ENCODE peak calls at places on chromosomes 1 and 21, in six cellular contexts. U is coronary artery, V is endothelial cell of umbilical vein, X is lower lobe of right lung, L is brain microvascular endothelial cell, C is lung. H is an unnamed sample.

GRCh38 chr1:165836664-165837482 is 9.5 kb downstream of the UCK2 start:
- DNase-seq in V (no peak), L (no peak), C (peak; percentile 38), X (no peak), U (no peak), H (no peak)

GRCh38 chr1:207027221-207027777 is 5.3 kb downstream of the C1orf116 start:
- DNase-seq in L (peak; percentile 37), V (no peak), X (peak; percentile 63), C (no peak), U (no peak), H (peak; percentile 96)

GRCh38 chr1:113456967-113457366 is 66.7 kb downstream of the MAGI3 start:
- DNase-seq in L (peak; percentile 92), U (no peak), X (no peak), C (peak; percentile 32), V (peak; percentile 94), H (peak; percentile 91)

GRCh38 chr1:16158025-16158424 is 2.2 kb upstream of the EPHA2 start:
- DNase-seq in U (no peak), X (no peak), V (no peak), C (no peak), L (no peak), H (no peak)

GRCh38 chr21:25062061-25062460 is 545.2 kb downstream of the MRPL39 start:
- DNase-seq in X (no peak), U (no peak), L (no peak), C (no peak), V (no peak), H (no peak)

GRCh38 chr21:38920631-38921398 is 115.1 kb downstream of the ETS2 start:
- DNase-seq in X (no peak), L (no peak), V (no peak), C (no peak), U (peak; percentile 55), H (no peak)

GRCh38 chr1:219699870-219700269 is 87.0 kb upstream of the ZC3H11B start:
- DNase-seq in L (peak; percentile 88), U (no peak), C (no peak), V (no peak), X (no peak), H (peak; percentile 8)

GRCh38 chr1:163346326-163346870 is 24.6 kb downstream of the NUF2 start:
- DNase-seq in L (peak; percentile 14), X (no peak), V (peak; percentile 4), C (no peak), U (no peak), H (peak; percentile 3)

GRCh38 chr1:225896937-225897549 is 8.1 kb upstream of the LEFTY1 start:
- DNase-seq in C (no peak), U (no peak), L (no peak), V (no peak), X (no peak), H (peak; percentile 81)

GRCh38 chr21:37571442-37571841 is 204.9 kb downstream of the DYRK1A start:
- DNase-seq in X (no peak), U (no peak), C (no peak), L (no peak), V (no peak), H (no peak)

GRCh38 chr1:85580046-85580411 is 532 bp upstream of the CCN1 start:
- DNase-seq in C (no peak), L (no peak), U (no peak), V (no peak), X (no peak), H (peak; percentile 59)

GRCh38 chr1:85583355-85584263 is 3.0 kb downstream of the CCN1 start:
- DNase-seq in V (peak; percentile 50), X (no peak), L (no peak), U (no peak), C (no peak), H (no peak)

GRCh38 chr1:85582687-85583354 is 2.3 kb downstream of the CCN1 start:
- DNase-seq in C (no peak), X (no peak), U (no peak), L (no peak), V (peak; percentile 56), H (no peak)

GRCh38 chr1:85581138-85581801 is 709 bp downstream of the CCN1 start:
- DNase-seq in L (no peak), X (peak; percentile 81), U (peak; percentile 88), V (peak; percentile 45), C (peak; percentile 71), H (peak; percentile 50)

DNA sequence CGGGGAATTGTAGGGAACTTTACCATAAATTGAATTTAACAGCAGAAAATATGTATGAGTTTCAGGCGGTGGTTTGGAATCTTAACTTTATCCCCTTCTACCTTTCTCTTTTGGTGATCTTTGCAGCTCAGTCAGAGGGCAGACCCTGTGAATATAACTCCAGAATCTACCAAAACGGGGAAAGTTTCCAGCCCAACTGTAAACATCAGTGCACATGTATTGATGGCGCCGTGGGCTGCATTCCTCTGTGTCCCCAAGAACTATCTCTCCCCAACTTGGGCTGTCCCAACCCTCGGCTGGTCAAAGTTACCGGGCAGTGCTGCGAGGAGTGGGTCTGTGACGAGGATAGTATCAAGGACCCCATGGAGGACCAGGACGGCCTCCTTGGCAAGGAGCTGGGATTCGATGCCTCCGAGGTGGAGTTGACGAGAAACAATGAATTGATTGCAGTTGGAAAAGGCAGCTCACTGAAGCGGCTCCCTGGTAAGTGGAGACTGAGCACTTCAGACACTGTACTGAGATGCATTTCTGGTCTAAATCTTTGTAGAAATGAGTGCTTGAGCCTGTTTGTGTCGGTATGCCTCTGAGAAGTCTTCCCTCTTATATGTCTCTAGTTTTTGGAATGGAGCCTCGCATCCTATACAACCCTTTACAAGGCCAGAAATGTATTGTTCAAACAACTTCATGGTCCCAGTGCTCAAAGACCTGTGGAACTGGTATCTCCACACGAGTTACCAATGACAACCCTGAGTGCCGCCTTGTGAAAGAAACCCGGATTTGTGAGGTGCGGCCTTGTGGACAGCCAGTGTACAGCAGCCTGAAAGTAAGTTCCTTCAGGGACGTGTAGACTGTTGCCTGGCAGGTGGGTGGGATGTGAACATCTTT is 1.5 kb downstream of the CCN1 start:
- DNase-seq in L (peak; percentile 81), C (peak; percentile 81), V (peak; percentile 54), X (peak; percentile 80), U (no peak), H (peak; percentile 59)
- TF ChIP-seq CTCF in L (peak; percentile 67), C (no peak), V (no peak), X (peak; percentile 35), U (peak; percentile 36), H (peak; percentile 46)

GRCh38 chr1:231676487-231676886 is 49.9 kb downstream of the DISC1 start:
- DNase-seq in C (no peak), X (no peak), L (no peak), U (no peak), V (no peak), H (no peak)

GRCh38 chr1:231674575-231674974 is 48.0 kb downstream of the DISC1 start:
- DNase-seq in V (no peak), U (no peak), L (no peak), C (no peak), X (no peak), H (no peak)

GRCh38 chr1:231679109-231679508 is 52.5 kb downstream of the DISC1 start:
- DNase-seq in V (no peak), L (no peak), C (no peak), X (no peak), U (no peak), H (no peak)

GRCh38 chr1:231678021-231678432 is 51.4 kb downstream of the DISC1 start:
- DNase-seq in U (no peak), C (no peak), V (no peak), X (no peak), L (peak; percentile 25), H (no peak)

GRCh38 chr1:231677442-231677841 is 50.9 kb downstream of the DISC1 start:
- DNase-seq in U (no peak), L (no peak), X (no peak), C (no peak), V (no peak), H (no peak)
- H3K27ac ChIP-seq in U (no peak overlapping the region), L (no peak overlapping the region), X (no peak overlapping the region), C (no peak overlapping the region), V (no peak overlapping the region), H (no peak overlapping the region)

GRCh38 chr1:150161747-150162581 is 12.2 kb downstream of the PLEKHO1 start:
- DNase-seq in V (no peak), X (no peak), L (no peak), U (no peak), C (no peak), H (no peak)

GRCh38 chr1:150164224-150164623 is 14.5 kb downstream of the PLEKHO1 start:
- DNase-seq in X (peak; percentile 67), V (no peak), L (no peak), U (no peak), C (no peak), H (no peak)

GRCh38 chr1:150164769-150165168 is 15.1 kb downstream of the PLEKHO1 start:
- DNase-seq in C (no peak), V (no peak), X (no peak), L (no peak), U (no peak), H (no peak)

GRCh38 chr1:150162582-150162861 is 12.8 kb downstream of the PLEKHO1 start:
- DNase-seq in V (no peak), X (no peak), U (no peak), C (no peak), L (no peak), H (no peak)

DNA sequence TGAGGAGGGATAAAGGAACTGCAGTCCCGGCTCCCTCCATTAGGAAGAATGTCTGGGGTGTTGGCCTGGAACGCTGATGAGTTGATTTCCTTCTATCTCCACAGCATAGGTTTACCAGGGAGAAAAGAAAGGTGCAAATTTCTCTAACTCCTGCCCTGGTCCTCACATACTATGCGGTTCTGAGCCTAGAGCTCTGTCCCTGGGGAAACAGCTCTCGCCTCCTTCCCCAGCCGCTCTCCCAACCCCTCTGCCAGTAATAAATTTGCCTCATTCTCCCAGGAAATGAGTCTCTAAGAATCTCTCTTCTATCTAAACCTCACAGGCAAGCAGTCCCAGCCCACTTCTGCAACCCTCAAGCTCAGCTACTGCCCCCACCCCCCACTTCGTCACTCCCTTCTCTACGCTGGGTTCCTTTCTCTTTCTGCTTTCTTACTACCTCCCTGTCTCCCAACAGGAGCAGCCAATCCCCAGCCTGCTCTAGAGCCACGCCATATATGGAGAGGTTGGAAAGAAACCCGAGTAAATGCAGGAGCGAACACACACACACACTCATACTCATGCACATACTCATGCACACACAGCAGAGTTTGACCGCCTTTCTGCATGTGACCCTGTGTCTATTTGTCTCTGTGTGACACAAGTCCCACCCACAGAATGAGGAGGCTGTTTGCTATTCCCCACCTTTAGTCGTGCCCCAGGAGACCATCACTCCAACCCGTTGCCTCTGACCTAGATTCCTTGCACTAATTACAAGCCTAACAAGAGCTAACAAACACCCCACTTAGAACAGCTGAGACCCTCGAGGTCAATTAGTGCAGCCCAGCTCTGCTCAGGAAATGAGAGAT is 13.4 kb downstream of the PLEKHO1 start:
- DNase-seq in X (peak; percentile 90), V (peak; percentile 93), U (peak; percentile 98), L (peak; percentile 99), C (peak; percentile 87), H (peak; percentile 70)
- TF ChIP-seq CTCF in X (no peak), V (no peak), U (no peak), L (peak; percentile 45), C (no peak), H (no peak)

DNA sequence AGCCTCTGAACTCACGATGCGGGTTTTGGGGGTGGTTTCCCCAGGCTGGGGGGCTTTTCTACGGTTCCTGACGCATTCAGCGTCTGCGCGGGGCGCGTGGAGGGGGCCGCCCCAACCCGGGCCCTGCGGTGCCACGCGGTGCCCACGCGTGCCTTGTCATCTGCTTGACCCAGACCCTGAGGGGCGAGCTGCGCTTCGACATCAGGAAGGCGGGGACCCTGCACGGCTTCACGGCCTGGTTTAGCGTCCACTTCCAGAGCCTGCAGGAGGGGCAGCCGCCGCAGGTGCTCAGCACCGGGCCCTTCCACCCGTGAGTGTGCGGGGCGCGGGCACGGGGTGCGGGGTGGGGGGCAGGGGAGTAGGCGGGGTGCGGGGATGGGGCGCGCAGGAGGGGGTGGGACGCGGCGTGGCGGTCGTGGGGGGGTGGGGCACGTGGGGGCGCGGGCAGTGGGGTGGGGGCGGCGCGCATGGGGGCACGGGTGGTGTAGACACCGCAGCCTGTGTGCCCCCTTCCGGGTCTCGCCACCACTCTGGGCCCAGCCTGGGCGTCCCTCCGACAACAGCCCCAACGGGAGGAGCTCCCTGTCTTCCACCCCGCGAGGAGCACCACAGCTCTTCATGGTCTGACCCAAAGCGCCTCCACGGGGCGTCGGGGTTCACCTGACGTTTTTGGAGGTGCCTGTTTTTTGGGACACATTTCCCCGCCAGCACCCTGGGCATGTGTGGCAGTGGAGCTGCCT is 26.3 kb downstream of the PRMT2 start:
- DNase-seq in L (no peak), C (no peak), X (no peak), V (no peak), U (no peak), H (no peak)
- H3K27ac ChIP-seq in L (no peak overlapping the region), C (no peak overlapping the region), X (no peak overlapping the region), V (no peak overlapping the region), U (peak overlapping the region; percentile 16), H (peak overlapping the region; percentile 76)

H was measured in RWPE1.